ENCODE peak calls at places on chromosomes 1 and 21, in nine cellular contexts. L, R, U, T, S, K, A, Y and N are unnamed samples.

GRCh38 chr1:114236517-114236916 is 82.8 kb upstream of the SYT6 start:
- DNase-seq in A (no peak), R (no peak), K (no peak), Y (no peak), S (no peak), U (no peak), T (no peak), L (no peak), N (no peak)

GRCh38 chr21:25535811-25536210 is 71.5 kb downstream of the MRPL39 start:
- DNase-seq in T (no peak), L (no peak), K (no peak), S (no peak), Y (no peak), A (no peak), R (no peak), U (no peak), N (no peak)

GRCh38 chr21:17446737-17447136 is 66.1 kb upstream of the CXADR start:
- DNase-seq in K (no peak), U (no peak), Y (no peak), R (no peak), L (no peak), T (no peak), A (no peak), S (no peak), N (no peak)

GRCh38 chr1:180112979-180113650 is 41.6 kb upstream of the QSOX1 start:
- DNase-seq in U (no peak), L (no peak), K (no peak), T (no peak), R (no peak), A (no peak), Y (no peak), S (no peak), N (no peak)

GRCh38 chr1:17618558-17619247 is 79.2 kb downstream of the ARHGEF10L start:
- DNase-seq in R (no peak), K (no peak), S (no peak), T (no peak), L (no peak), U (no peak), A (no peak), Y (no peak), N (no peak)

GRCh38 chr1:99650773-99651437 is 5.0 kb downstream of the PALMD start:
- DNase-seq in R (no peak), Y (no peak), T (no peak), L (no peak), A (no peak), S (no peak), K (no peak), U (no peak), N (no peak)

GRCh38 chr1:231407537-231408396 is 14.3 kb downstream of the EGLN1 start:
- DNase-seq in K (no peak), R (no peak), S (peak), L (no peak), A (no peak), Y (peak), U (no peak), T (no peak), N (no peak)

GRCh38 chr1:152886758-152887409 is 8.8 kb downstream of the SMCP start:
- DNase-seq in T (no peak), A (no peak), U (no peak), K (no peak), L (no peak), S (no peak), R (no peak), Y (no peak), N (no peak)

GRCh38 chr1:19877821-19878636 is 4.2 kb upstream of the OTUD3 start:
- DNase-seq in U (no peak), A (no peak), S (no peak), T (no peak), K (no peak), Y (peak), L (no peak), R (peak), N (no peak)

GRCh38 chr1:31814631-31815306 is 1.1 kb downstream of the SPOCD1 start:
- DNase-seq in A (no peak), R (no peak), S (no peak), Y (no peak), L (no peak), K (no peak), U (no peak), T (no peak), N (no peak)

GRCh38 chr1:31904339-31905092 is 33.7 kb downstream of the PTP4A2 start:
- DNase-seq in T (no peak), K (no peak), U (no peak), L (no peak), S (peak), A (no peak), Y (no peak), R (no peak), N (no peak)